ENCODE peak calls at places on chromosomes 6 and 20, in six cellular contexts. One of them, this sample, is unnamed.

GRCh38 chr6:11732036-11732545 is 46.5 kb downstream of the ADTRP start:
- DNase-seq in SIG-M5: peak
- DNase-seq in tibial artery: peak
- DNase-seq in RPMI8226: peak
- DNase-seq in T1000: no peak
- DNase-seq in mucosa of gallbladder: peak
- DNase-seq in this sample: peak

GRCh38 chr20:36745234-36745926 is 510 bp downstream of the NDRG3 start:
- DNase-seq in mucosa of gallbladder: no peak
- DNase-seq in tibial artery: no peak
- DNase-seq in T1000: no peak
- DNase-seq in SIG-M5: no peak
- DNase-seq in RPMI8226: no peak
- DNase-seq in this sample: no peak

GRCh38 chr6:166541876-166542579 is 44.5 kb downstream of the RAMACL start:
- DNase-seq in SIG-M5: no peak
- DNase-seq in tibial artery: no peak
- DNase-seq in mucosa of gallbladder: no peak
- DNase-seq in RPMI8226: peak
- DNase-seq in T1000: no peak
- DNase-seq in this sample: no peak

GRCh38 chr20:58538752-58539151 is 23.6 kb upstream of the APCDD1L start:
- DNase-seq in mucosa of gallbladder: no peak
- DNase-seq in RPMI8226: no peak
- DNase-seq in SIG-M5: no peak
- DNase-seq in T1000: no peak
- DNase-seq in tibial artery: no peak
- DNase-seq in this sample: no peak

GRCh38 chr6:8065519-8065911 is 1.3 kb upstream of the BLOC1S5 start:
- DNase-seq in tibial artery: no peak
- DNase-seq in mucosa of gallbladder: no peak
- DNase-seq in SIG-M5: no peak
- DNase-seq in RPMI8226: no peak
- DNase-seq in T1000: no peak
- DNase-seq in this sample: no peak

GRCh38 chr6:118660218-118660569 is 8.8 kb upstream of the CEP85L start:
- DNase-seq in RPMI8226: peak
- DNase-seq in T1000: no peak
- DNase-seq in SIG-M5: no peak
- DNase-seq in tibial artery: no peak
- DNase-seq in mucosa of gallbladder: peak
- DNase-seq in this sample: no peak

GRCh38 chr6:92495246-92495645 is 924.1 kb downstream of the EPHA7 start:
- DNase-seq in SIG-M5: no peak
- DNase-seq in tibial artery: no peak
- DNase-seq in mucosa of gallbladder: no peak
- DNase-seq in T1000: no peak
- DNase-seq in RPMI8226: no peak
- DNase-seq in this sample: no peak

GRCh38 chr20:32925481-32926196 is 66.9 kb downstream of the EFCAB8 start:
- DNase-seq in T1000: no peak
- DNase-seq in mucosa of gallbladder: no peak
- DNase-seq in RPMI8226: no peak
- DNase-seq in SIG-M5: no peak
- DNase-seq in tibial artery: no peak
- DNase-seq in this sample: no peak

GRCh38 chr6:11592289-11592906 is 54.8 kb downstream of the TMEM170B start:
- DNase-seq in SIG-M5: no peak
- DNase-seq in mucosa of gallbladder: no peak
- DNase-seq in RPMI8226: no peak
- DNase-seq in T1000: no peak
- DNase-seq in tibial artery: no peak
- DNase-seq in this sample: no peak

GRCh38 chr6:44029489-44030185 is 97.6 kb downstream of the MRPL14 start:
- DNase-seq in SIG-M5: no peak
- DNase-seq in tibial artery: no peak
- DNase-seq in RPMI8226: no peak
- DNase-seq in mucosa of gallbladder: no peak
- DNase-seq in T1000: no peak
- DNase-seq in this sample: peak

GRCh38 chr6:90537723-90538407 is 49.0 kb downstream of the MAP3K7 start:
- DNase-seq in tibial artery: no peak
- DNase-seq in mucosa of gallbladder: no peak
- DNase-seq in RPMI8226: peak
- DNase-seq in SIG-M5: peak
- DNase-seq in T1000: no peak
- DNase-seq in this sample: no peak

GRCh38 chr6:11279213-11279780 is 46.8 kb upstream of the NEDD9 start:
- DNase-seq in RPMI8226: no peak
- DNase-seq in SIG-M5: no peak
- DNase-seq in tibial artery: peak
- DNase-seq in T1000: no peak
- DNase-seq in mucosa of gallbladder: no peak
- DNase-seq in this sample: no peak

GRCh38 chr6:2890981-2891767 is 11.9 kb downstream of the SERPINB9 start:
- DNase-seq in SIG-M5: no peak
- DNase-seq in T1000: no peak
- DNase-seq in tibial artery: no peak
- DNase-seq in RPMI8226: no peak
- DNase-seq in mucosa of gallbladder: no peak
- DNase-seq in this sample: no peak

GRCh38 chr6:150118642-150119041 is 24.2 kb upstream of the PPP1R14C start:
- DNase-seq in tibial artery: no peak
- DNase-seq in mucosa of gallbladder: no peak
- DNase-seq in RPMI8226: no peak
- DNase-seq in T1000: no peak
- DNase-seq in SIG-M5: no peak
- DNase-seq in this sample: no peak

GRCh38 chr20:37856932-37857660 is 45.8 kb upstream of the VSTM2L start:
- DNase-seq in SIG-M5: no peak
- DNase-seq in RPMI8226: no peak
- DNase-seq in tibial artery: no peak
- DNase-seq in mucosa of gallbladder: no peak
- DNase-seq in T1000: no peak
- DNase-seq in this sample: no peak

GRCh38 chr6:88442731-88443130 is 276.6 kb upstream of the CNR1 start:
- DNase-seq in mucosa of gallbladder: no peak
- DNase-seq in tibial artery: no peak
- DNase-seq in RPMI8226: no peak
- DNase-seq in T1000: no peak
- DNase-seq in SIG-M5: no peak
- DNase-seq in this sample: no peak

GRCh38 chr6:46289865-46290264 is 119.1 kb upstream of the ENPP5 start:
- DNase-seq in mucosa of gallbladder: no peak
- DNase-seq in tibial artery: no peak
- DNase-seq in SIG-M5: no peak
- DNase-seq in RPMI8226: no peak
- DNase-seq in T1000: no peak
- DNase-seq in this sample: no peak

GRCh38 chr6:52162940-52163908 is 23.0 kb upstream of the IL17A start:
- DNase-seq in tibial artery: no peak
- DNase-seq in mucosa of gallbladder: no peak
- DNase-seq in SIG-M5: no peak
- DNase-seq in RPMI8226: peak
- DNase-seq in T1000: no peak
- DNase-seq in this sample: no peak

GRCh38 chr6:166678426-166678825 is 51.4 kb upstream of the RPS6KA2 start:
- DNase-seq in T1000: no peak
- DNase-seq in mucosa of gallbladder: peak
- DNase-seq in RPMI8226: no peak
- DNase-seq in tibial artery: no peak
- DNase-seq in SIG-M5: no peak
- DNase-seq in this sample: no peak

GRCh38 chr6:7765575-7766325 is 39.9 kb downstream of the BMP6 start:
- DNase-seq in SIG-M5: no peak
- DNase-seq in tibial artery: no peak
- DNase-seq in T1000: no peak
- DNase-seq in mucosa of gallbladder: no peak
- DNase-seq in RPMI8226: no peak
- DNase-seq in this sample: no peak

This sample was measured in suprapubic skin.